ENCODE peak calls at places on chromosomes 7 and 10, in four cellular contexts. One of them, this sample, is unnamed.

GRCh38 chr7:133742709-133743538 is 384.2 kb upstream of the LRGUK start:
- DNase-seq in EL: peak
- DNase-seq in amniotic stem cell: no peak
- DNase-seq in HCT116: no peak
- DNase-seq in this sample: no peak

GRCh38 chr7:139105037-139105382 is 4.5 kb downstream of the ZC3HAV1 start:
- DNase-seq in EL: no peak
- DNase-seq in amniotic stem cell: no peak
- DNase-seq in HCT116: no peak
- DNase-seq in this sample: no peak

GRCh38 chr7:155951554-155952158 is 139.4 kb upstream of the SHH start:
- DNase-seq in EL: no peak
- DNase-seq in amniotic stem cell: no peak
- DNase-seq in HCT116: peak
- DNase-seq in this sample: peak

GRCh38 chr7:126698446-126698845 is 554.3 kb downstream of the GRM8 start:
- DNase-seq in EL: no peak
- DNase-seq in amniotic stem cell: no peak
- DNase-seq in HCT116: no peak
- DNase-seq in this sample: no peak

GRCh38 chr7:142690554-142691182 is 58.6 kb upstream of the PRSS1 start:
- DNase-seq in EL: no peak
- DNase-seq in amniotic stem cell: no peak
- DNase-seq in HCT116: no peak
- DNase-seq in this sample: no peak

GRCh38 chr7:45980973-45981372 is 59.9 kb upstream of the IGFBP3 start:
- DNase-seq in EL: no peak
- DNase-seq in amniotic stem cell: no peak
- DNase-seq in HCT116: no peak
- DNase-seq in this sample: no peak

GRCh38 chr7:83819911-83820310 is 171.0 kb upstream of the SEMA3E start:
- DNase-seq in EL: peak
- DNase-seq in amniotic stem cell: no peak
- DNase-seq in HCT116: no peak
- DNase-seq in this sample: no peak

GRCh38 chr10:664248-664647 is 25.2 kb downstream of the DIP2C start:
- DNase-seq in EL: no peak
- DNase-seq in amniotic stem cell: no peak
- DNase-seq in HCT116: no peak
- DNase-seq in this sample: no peak

GRCh38 chr7:108266489-108266888 is 136.3 kb upstream of the LAMB4 start:
- DNase-seq in EL: no peak
- DNase-seq in amniotic stem cell: no peak
- DNase-seq in HCT116: no peak
- DNase-seq in this sample: no peak

GRCh38 chr10:124091646-124092269 is 1.6 kb downstream of the CHST15 start:
- DNase-seq in EL: peak
- DNase-seq in amniotic stem cell: no peak
- DNase-seq in HCT116: no peak
- DNase-seq in this sample: no peak

GRCh38 chr10:132376394-132376851 is 20.6 kb upstream of the PWWP2B start:
- DNase-seq in EL: no peak
- DNase-seq in amniotic stem cell: no peak
- DNase-seq in HCT116: no peak
- DNase-seq in this sample: no peak

GRCh38 chr10:11284291-11285085 is 266.8 kb downstream of the CELF2 start:
- DNase-seq in EL: no peak
- DNase-seq in amniotic stem cell: no peak
- DNase-seq in HCT116: no peak
- DNase-seq in this sample: no peak

GRCh38 chr10:86389441-86390193 is 23.0 kb upstream of the GRID1 start:
- DNase-seq in EL: no peak
- DNase-seq in amniotic stem cell: no peak
- DNase-seq in HCT116: no peak
- DNase-seq in this sample: no peak

GRCh38 chr10:124044143-124044862 is 49.1 kb downstream of the CHST15 start:
- DNase-seq in EL: no peak
- DNase-seq in amniotic stem cell: no peak
- DNase-seq in HCT116: no peak
- DNase-seq in this sample: no peak

GRCh38 chr7:12315049-12315448 is 88.6 kb downstream of the VWDE start:
- DNase-seq in EL: no peak
- DNase-seq in amniotic stem cell: no peak
- DNase-seq in HCT116: no peak
- DNase-seq in this sample: no peak

GRCh38 chr10:49298666-49298989 is 342 bp upstream of the C10orf71 start:
- DNase-seq in EL: no peak
- DNase-seq in amniotic stem cell: no peak
- DNase-seq in HCT116: no peak
- DNase-seq in this sample: no peak